ENCODE peak calls at places on chromosomes 12 and 14, in seven cellular contexts. Y, O, C, R, G, B and V are unnamed samples.

GRCh38 chr12:26238341-26239126 is 43.2 kb downstream of the SSPN start:
- DNase-seq in O (no peak), Y (no peak), G (no peak), C (peak), R (no peak), B (no peak), V (no peak)

GRCh38 chr14:94391284-94391914 is 3.0 kb upstream of the SERPINA1 start:
- DNase-seq in B (no peak), G (no peak), O (no peak), R (no peak), C (no peak), Y (peak), V (no peak)

GRCh38 chr12:75177997-75178396 is 31.6 kb downstream of the KCNC2 start:
- DNase-seq in O (no peak), G (peak), C (peak), R (peak), B (peak), Y (no peak), V (no peak)

GRCh38 chr14:37865719-37866549 is 270.5 kb downstream of the TTC6 start:
- DNase-seq in Y (no peak), C (no peak), B (no peak), R (no peak), G (no peak), O (no peak), V (no peak)

GRCh38 chr14:86935241-86935640 is 1057.7 kb downstream of the GALC start:
- DNase-seq in B (peak), C (no peak), R (no peak), O (no peak), G (no peak), Y (no peak), V (no peak)

GRCh38 chr12:43482311-43483085 is 69.5 kb downstream of the ADAMTS20 start:
- DNase-seq in R (no peak), O (no peak), B (no peak), G (no peak), C (no peak), Y (peak), V (no peak)

GRCh38 chr12:48004039-48004940 is at the start of gene COL2A1:
- DNase-seq in Y (peak), B (peak), O (no peak), R (peak), C (no peak), G (no peak), V (no peak)

GRCh38 chr12:65195387-65196055 is 26.1 kb downstream of the LEMD3 start:
- DNase-seq in R (no peak), C (no peak), O (no peak), B (no peak), G (no peak), Y (no peak), V (no peak)

GRCh38 chr12:107657133-107657532 is 28.5 kb upstream of the PWP1 start:
- DNase-seq in B (no peak), C (no peak), O (no peak), R (no peak), G (no peak), Y (no peak), V (no peak)

GRCh38 chr12:66984962-66985361 is 284.2 kb upstream of the CAND1 start:
- DNase-seq in B (peak), R (peak), C (no peak), O (no peak), G (no peak), Y (no peak), V (no peak)

GRCh38 chr12:79690606-79691298 is at the start of gene PAWR:
- DNase-seq in C (peak), O (peak), Y (peak), R (peak), B (peak), G (no peak), V (no peak)
- TF ChIP-seq CTCF in C (no peak), O (peak), Y (peak), R (no peak), B (no peak), G (peak), V (no peak)

GRCh38 chr14:69423279-69423678 is 24.8 kb downstream of the SLC39A9 start:
- DNase-seq in B (no peak), R (no peak), Y (no peak), C (peak), O (no peak), G (no peak), V (no peak)
- TF ChIP-seq CTCF in B (no peak), R (no peak), Y (no peak), C (peak), O (no peak), G (no peak), V (no peak)

GRCh38 chr14:21039059-21039422 is 3.1 kb upstream of the RNASE7 start:
- DNase-seq in C (peak), G (peak), Y (peak), R (peak), B (peak), O (peak), V (no peak)

GRCh38 chr14:21041676-21042433 is at the start of gene RNASE7:
- DNase-seq in Y (no peak), R (peak), G (no peak), B (peak), O (no peak), C (peak), V (no peak)

GRCh38 chr14:21039585-21040369 is 2.4 kb upstream of the RNASE7 start:
- DNase-seq in C (peak), O (peak), R (peak), Y (peak), G (peak), B (peak), V (no peak)

GRCh38 chr14:21038416-21039058 is 3.6 kb upstream of the RNASE7 start:
- DNase-seq in G (no peak), Y (no peak), C (peak), O (no peak), B (no peak), R (no peak), V (no peak)

DNA sequence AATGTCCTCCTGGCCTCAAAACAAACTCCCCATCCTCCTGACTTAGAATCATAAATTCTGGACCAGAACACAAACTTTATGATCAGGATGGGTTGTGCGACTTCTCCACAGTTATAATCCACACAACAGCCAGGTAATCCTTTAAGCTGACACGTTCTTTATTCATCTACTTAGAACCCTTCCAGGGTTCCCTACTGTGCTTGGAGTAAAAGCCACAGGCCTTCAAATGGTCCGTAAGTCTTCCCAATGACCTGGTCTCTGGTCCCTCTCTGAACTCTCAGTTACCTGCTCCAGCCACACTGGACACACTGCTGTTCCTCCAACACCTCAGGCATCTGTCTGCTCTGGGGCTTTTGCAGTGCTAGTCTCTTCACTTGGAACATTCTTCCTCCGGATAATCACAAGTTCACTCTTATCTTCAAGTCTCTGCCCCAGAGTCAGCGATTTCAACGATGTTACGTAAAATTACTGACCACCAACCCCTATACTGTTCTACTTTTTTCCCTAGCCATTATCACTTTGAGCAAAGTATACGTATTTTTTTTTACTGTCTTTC is 1.7 kb upstream of the RNASE7 start:
- DNase-seq in O (no peak), B (no peak), C (no peak), R (no peak), G (no peak), Y (no peak), V (no peak)
- TF ChIP-seq CTCF in O (no peak), B (no peak), C (no peak), R (no peak), G (no peak), Y (no peak), V (no peak)

GRCh38 chr12:54460317-54460935 is 13.0 kb downstream of the GTSF1 start:
- DNase-seq in C (no peak), G (no peak), B (no peak), R (no peak), O (no peak), Y (no peak), V (no peak)
- TF ChIP-seq CTCF in C (no peak), G (no peak), B (no peak), R (no peak), O (no peak), Y (no peak), V (no peak)

GRCh38 chr14:91484186-91484585 is 25.9 kb downstream of the PPP4R3A start:
- DNase-seq in G (no peak), B (no peak), Y (no peak), O (no peak), R (no peak), C (no peak), V (no peak)
- TF ChIP-seq CTCF in G (no peak), B (no peak), Y (peak), O (no peak), R (no peak), C (peak), V (peak)

GRCh38 chr14:22131749-22132476 is 457.1 kb downstream of the DAD1 start:
- DNase-seq in O (no peak), G (no peak), C (peak), Y (peak), B (no peak), R (no peak), V (no peak)
- TF ChIP-seq CTCF in O (no peak), G (peak), C (peak), Y (peak), B (peak), R (peak), V (peak)

DNA sequence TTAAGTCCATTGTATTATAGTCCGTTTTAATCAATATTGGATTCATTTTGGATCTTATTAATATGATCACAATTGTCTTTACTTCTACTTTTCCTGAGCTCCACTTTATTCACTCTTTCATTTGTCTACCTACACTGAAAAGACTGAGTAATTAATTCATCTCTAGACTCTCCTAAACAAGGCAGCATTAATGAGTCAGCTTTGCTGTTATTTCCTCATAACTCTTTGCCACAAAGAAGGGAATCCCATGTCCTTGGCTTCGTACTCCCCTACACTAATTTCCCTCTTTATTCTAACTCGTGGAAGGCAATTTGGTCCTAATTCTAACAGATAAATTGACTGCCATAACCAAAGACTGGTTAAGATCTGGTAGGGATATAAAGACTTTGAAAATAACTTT is 91.9 kb downstream of the ARMH4 start:
- DNase-seq in R (no peak), B (peak), Y (no peak), C (no peak), G (no peak), O (no peak), V (no peak)
- TF ChIP-seq CTCF in R (no peak), B (no peak), Y (no peak), C (no peak), G (no peak), O (no peak), V (no peak)

GRCh38 chr12:16075887-16076286 is 164.8 kb downstream of the DERA start:
- DNase-seq in O (no peak), Y (no peak), C (no peak), B (no peak), R (no peak), G (no peak), V (no peak)

GRCh38 chr12:16076970-16077527 is 165.9 kb downstream of the DERA start:
- DNase-seq in O (no peak), R (no peak), C (no peak), B (no peak), Y (no peak), G (no peak), V (no peak)

DNA sequence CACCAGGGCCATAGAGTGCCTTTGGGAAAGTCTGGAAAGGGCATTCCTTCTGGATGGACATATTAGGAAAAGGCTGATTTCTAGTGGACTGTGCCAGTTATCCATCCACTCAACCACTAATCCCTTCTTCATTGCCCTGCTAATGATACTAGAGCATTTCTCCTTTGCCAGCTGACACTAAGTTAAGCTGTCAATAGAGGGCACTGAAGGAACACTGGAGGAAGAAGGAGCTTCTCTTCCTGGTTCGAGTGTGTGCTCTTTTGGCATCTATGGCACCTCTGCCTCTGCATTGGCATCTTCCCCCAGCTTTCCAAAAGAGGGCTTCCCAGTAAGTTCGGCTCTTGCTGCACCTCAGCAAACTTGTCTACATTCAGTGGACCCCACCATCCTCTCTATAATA is 165.4 kb downstream of the DERA start:
- DNase-seq in R (peak), B (peak), C (peak), G (no peak), O (no peak), Y (peak), V (no peak)
- TF ChIP-seq CTCF in R (peak), B (peak), C (peak), G (peak), O (no peak), Y (peak), V (peak)

GRCh38 chr14:100031506-100032281 is 33.5 kb upstream of the EVL start:
- DNase-seq in O (no peak), G (peak), Y (no peak), R (peak), C (peak), B (peak), V (no peak)
- TF ChIP-seq CTCF in O (no peak), G (peak), Y (no peak), R (no peak), C (no peak), B (peak), V (no peak)

GRCh38 chr12:78473561-78473960 is 391.0 kb upstream of the SYT1 start:
- DNase-seq in Y (no peak), R (no peak), C (no peak), G (no peak), B (no peak), O (no peak), V (no peak)

GRCh38 chr12:78473136-78473535 is 391.4 kb upstream of the SYT1 start:
- DNase-seq in G (no peak), C (peak), O (no peak), B (peak), R (peak), Y (no peak), V (no peak)

DNA sequence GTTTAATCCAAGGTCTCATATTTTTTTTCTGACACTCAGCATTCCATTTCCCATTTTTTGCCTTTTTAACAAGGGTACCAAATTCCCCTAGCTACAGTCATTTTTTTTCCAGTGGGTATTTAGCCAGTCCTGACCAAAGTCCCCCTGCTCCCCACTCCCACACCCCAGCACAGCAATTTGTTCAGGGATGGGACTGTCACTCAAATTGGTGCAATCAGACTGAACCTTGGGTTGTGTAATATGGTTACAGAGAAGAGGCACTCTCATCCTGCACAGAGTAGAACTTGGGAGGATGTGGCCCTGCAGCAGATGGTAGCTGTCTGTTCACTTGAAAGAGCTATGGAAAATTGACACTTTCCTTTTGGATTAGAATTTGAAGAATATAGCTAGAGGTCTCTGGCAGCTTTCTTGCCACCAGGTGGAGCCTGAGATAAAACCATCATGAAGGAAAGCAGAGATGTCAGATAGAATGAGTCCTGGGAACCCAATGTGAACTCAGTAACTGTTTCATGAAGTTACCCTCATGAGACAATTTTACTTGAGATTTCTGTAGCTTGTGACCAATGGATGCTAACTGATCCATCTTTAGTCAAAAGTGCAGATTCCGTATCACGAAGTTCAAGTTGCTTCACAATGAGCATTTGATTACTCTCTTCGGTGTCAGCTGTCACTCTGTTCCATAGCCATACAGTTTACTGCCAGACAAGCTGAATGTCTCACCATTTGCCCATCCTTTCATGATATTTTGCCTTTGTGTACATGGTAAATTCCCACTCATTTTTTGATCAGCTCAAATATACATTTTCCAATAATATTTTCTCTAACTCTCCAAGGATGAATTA is 394.0 kb upstream of the SYT1 start:
- DNase-seq in R (peak), C (peak), G (no peak), Y (peak), B (peak), O (no peak), V (no peak)
- TF ChIP-seq CTCF in R (peak), C (peak), G (peak), Y (peak), B (peak), O (no peak), V (peak)